ENCODE peak calls at places on chromosome 5, in four cellular contexts. One of them, this sample, is unnamed. For H3K9me3 and H3K4me1, the result is how much of the 10 kb centered on the place peaks cover.

GRCh38 chr5:52774005-52774410 is 13.7 kb upstream of the ITGA1 start:
- DNase-seq in fibroblast of lung: no peak
- DNase-seq in heart right ventricle: peak
- DNase-seq in HCT116: no peak
- DNase-seq in this sample: no peak

GRCh38 chr5:132655821-132656773 is 1.9 kb upstream of the IL13 start:
- DNase-seq in fibroblast of lung: peak
- DNase-seq in heart right ventricle: no peak
- DNase-seq in HCT116: no peak
- DNase-seq in this sample: no peak

GRCh38 chr5:177378884-177379883 is 5.0 kb upstream of the SLC34A1 start:
- DNase-seq in fibroblast of lung: peak
- DNase-seq in heart right ventricle: no peak
- DNase-seq in HCT116: no peak
- DNase-seq in this sample: no peak

GRCh38 chr5:167835146-167835545 is 456.3 kb upstream of the WWC1 start:
- DNase-seq in fibroblast of lung: no peak
- DNase-seq in heart right ventricle: no peak
- DNase-seq in HCT116: no peak
- DNase-seq in this sample: no peak

GRCh38 chr5:3780907-3781306 is 185.3 kb downstream of the IRX1 start:
- DNase-seq in fibroblast of lung: no peak
- DNase-seq in heart right ventricle: no peak
- DNase-seq in HCT116: no peak
- DNase-seq in this sample: no peak

GRCh38 chr5:37787742-37788141 is 52.1 kb downstream of the GDNF start:
- DNase-seq in fibroblast of lung: no peak
- DNase-seq in heart right ventricle: no peak
- DNase-seq in HCT116: no peak
- DNase-seq in this sample: no peak

GRCh38 chr5:72337159-72337558 is 17.0 kb downstream of the PTCD2 start:
- DNase-seq in fibroblast of lung: no peak
- DNase-seq in heart right ventricle: peak
- DNase-seq in HCT116: no peak
- DNase-seq in this sample: no peak

GRCh38 chr5:122896598-122897282 is 51.3 kb downstream of the SNX24 start:
- DNase-seq in fibroblast of lung: peak
- DNase-seq in heart right ventricle: no peak
- DNase-seq in HCT116: peak
- DNase-seq in this sample: no peak

GRCh38 chr5:14145356-14146334 is 2.5 kb downstream of the TRIO start:
- DNase-seq in fibroblast of lung: no peak
- DNase-seq in heart right ventricle: no peak
- DNase-seq in HCT116: no peak
- DNase-seq in this sample: no peak

GRCh38 chr5:107474724-107475489 is 195.8 kb downstream of the EFNA5 start:
- DNase-seq in fibroblast of lung: no peak
- DNase-seq in heart right ventricle: no peak
- DNase-seq in HCT116: no peak
- DNase-seq in this sample: no peak

GRCh38 chr5:2998106-2998505 is 246.6 kb upstream of the IRX2 start:
- DNase-seq in fibroblast of lung: no peak
- DNase-seq in heart right ventricle: no peak
- DNase-seq in HCT116: no peak
- DNase-seq in this sample: no peak

GRCh38 chr5:23446436-23446835 is 61.0 kb upstream of the PRDM9 start:
- DNase-seq in fibroblast of lung: peak
- DNase-seq in heart right ventricle: peak
- DNase-seq in HCT116: no peak
- DNase-seq in this sample: no peak

GRCh38 chr5:137146402-137146889 is 352.7 kb downstream of the SPOCK1 start:
- DNase-seq in fibroblast of lung: peak
- DNase-seq in heart right ventricle: no peak
- DNase-seq in HCT116: peak
- DNase-seq in this sample: no peak

GRCh38 chr5:103621548-103621930 is 59.0 kb upstream of the NUDT12 start:
- DNase-seq in fibroblast of lung: no peak
- DNase-seq in heart right ventricle: no peak
- DNase-seq in HCT116: no peak
- DNase-seq in this sample: no peak

GRCh38 chr5:662751-663435 is 30.3 kb downstream of the TPPP start:
- DNase-seq in fibroblast of lung: no peak
- DNase-seq in heart right ventricle: no peak
- DNase-seq in HCT116: no peak
- DNase-seq in this sample: no peak

GRCh38 chr5:105806601-105807000 is 1864.1 kb downstream of the EFNA5 start:
- DNase-seq in fibroblast of lung: no peak
- DNase-seq in heart right ventricle: no peak
- DNase-seq in HCT116: no peak
- DNase-seq in this sample: no peak

GRCh38 chr5:62307364-62307689 is 1.3 kb downstream of the KIF2A start:
- DNase-seq in fibroblast of lung: peak
- DNase-seq in heart right ventricle: no peak
- DNase-seq in HCT116: no peak
- DNase-seq in this sample: no peak

GRCh38 chr5:144436007-144436406 is 265.3 kb downstream of the KCTD16 start:
- DNase-seq in fibroblast of lung: no peak
- DNase-seq in heart right ventricle: no peak
- DNase-seq in HCT116: no peak
- DNase-seq in this sample: no peak

GRCh38 chr5:139670369-139671095 is 22.4 kb downstream of the CXXC5 start:
- DNase-seq in fibroblast of lung: no peak
- DNase-seq in heart right ventricle: no peak
- DNase-seq in HCT116: no peak
- DNase-seq in this sample: no peak

GRCh38 chr5:38535281-38535750 is 21.1 kb downstream of the LIFR start:
- DNase-seq in fibroblast of lung: peak
- DNase-seq in heart right ventricle: no peak
- DNase-seq in HCT116: no peak
- DNase-seq in this sample: no peak

GRCh38 chr5:7904170-7904569 is 35.2 kb downstream of the MTRR start:
- DNase-seq in fibroblast of lung: peak
- DNase-seq in heart right ventricle: no peak
- DNase-seq in HCT116: no peak
- DNase-seq in this sample: no peak

GRCh38 chr5:95600557-95600956 is 19.3 kb upstream of the GPR150 start:
- DNase-seq in fibroblast of lung: peak
- DNase-seq in heart right ventricle: no peak
- DNase-seq in HCT116: no peak
- DNase-seq in this sample: no peak

GRCh38 chr5:73796164-73797141 is 170.5 kb downstream of the ARHGEF28 start:
- DNase-seq in fibroblast of lung: peak
- DNase-seq in heart right ventricle: peak
- DNase-seq in HCT116: no peak
- DNase-seq in this sample: no peak

GRCh38 chr5:43236633-43237355 is 44.8 kb downstream of the NIM1K start:
- DNase-seq in fibroblast of lung: no peak
- DNase-seq in heart right ventricle: no peak
- DNase-seq in HCT116: no peak
- DNase-seq in this sample: no peak

GRCh38 chr5:174581483-174581882 is 142.9 kb upstream of the MSX2 start:
- DNase-seq in fibroblast of lung: peak
- DNase-seq in heart right ventricle: no peak
- DNase-seq in HCT116: no peak
- DNase-seq in this sample: peak

GRCh38 chr5:28430565-28431178 is 1392.3 kb upstream of the CDH9 start:
- DNase-seq in fibroblast of lung: no peak
- DNase-seq in heart right ventricle: no peak
- DNase-seq in HCT116: no peak
- DNase-seq in this sample: no peak

GRCh38 chr5:179054036-179054785 is 6.0 kb upstream of the ZNF354C start:
- DNase-seq in fibroblast of lung: no peak
- DNase-seq in heart right ventricle: no peak
- DNase-seq in HCT116: no peak
- DNase-seq in this sample: no peak
- H3K9me3 ChIP-seq in fibroblast of lung: under half
- H3K9me3 ChIP-seq in heart right ventricle: under half
- H3K9me3 ChIP-seq in HCT116: under half
- H3K9me3 ChIP-seq in this sample: under half

GRCh38 chr5:154479160-154479943 is 1.3 kb upstream of the HAND1 start:
- DNase-seq in fibroblast of lung: no peak
- DNase-seq in heart right ventricle: no peak
- DNase-seq in HCT116: no peak
- DNase-seq in this sample: no peak
- H3K4me1 ChIP-seq in fibroblast of lung: under half
- H3K4me1 ChIP-seq in heart right ventricle: under half
- H3K4me1 ChIP-seq in HCT116: under half
- H3K4me1 ChIP-seq in this sample: under half

GRCh38 chr5:9042241-9042640 is 503.6 kb downstream of the SEMA5A start:
- DNase-seq in fibroblast of lung: no peak
- DNase-seq in heart right ventricle: no peak
- DNase-seq in HCT116: no peak
- DNase-seq in this sample: no peak

GRCh38 chr5:9051779-9052178 is 494.1 kb downstream of the SEMA5A start:
- DNase-seq in fibroblast of lung: no peak
- DNase-seq in heart right ventricle: no peak
- DNase-seq in HCT116: no peak
- DNase-seq in this sample: no peak

GRCh38 chr5:9045946-9046345 is 499.9 kb downstream of the SEMA5A start:
- DNase-seq in fibroblast of lung: no peak
- DNase-seq in heart right ventricle: no peak
- DNase-seq in HCT116: no peak
- DNase-seq in this sample: no peak

GRCh38 chr5:9047932-9048331 is 497.9 kb downstream of the SEMA5A start:
- DNase-seq in fibroblast of lung: no peak
- DNase-seq in heart right ventricle: no peak
- DNase-seq in HCT116: no peak
- DNase-seq in this sample: no peak

GRCh38 chr5:9046756-9047481 is 499.0 kb downstream of the SEMA5A start:
- DNase-seq in fibroblast of lung: peak
- DNase-seq in heart right ventricle: peak
- DNase-seq in HCT116: no peak
- DNase-seq in this sample: no peak
- H3K9me3 ChIP-seq in fibroblast of lung: under half
- H3K9me3 ChIP-seq in heart right ventricle: under half
- H3K9me3 ChIP-seq in HCT116: under half
- H3K9me3 ChIP-seq in this sample: under half

GRCh38 chr5:12419075-12419474 is 514.8 kb upstream of the CTNND2 start:
- DNase-seq in fibroblast of lung: no peak
- DNase-seq in heart right ventricle: no peak
- DNase-seq in HCT116: no peak
- DNase-seq in this sample: no peak
- H3K4me1 ChIP-seq in fibroblast of lung: under half
- H3K4me1 ChIP-seq in heart right ventricle: under half
- H3K4me1 ChIP-seq in HCT116: under half
- H3K4me1 ChIP-seq in this sample: under half

GRCh38 chr5:128097224-128097623 is 13.7 kb downstream of the SLC12A2 start:
- DNase-seq in fibroblast of lung: no peak
- DNase-seq in heart right ventricle: no peak
- DNase-seq in HCT116: no peak
- DNase-seq in this sample: no peak
- H3K9me3 ChIP-seq in fibroblast of lung: under half
- H3K9me3 ChIP-seq in heart right ventricle: under half
- H3K9me3 ChIP-seq in HCT116: under half
- H3K9me3 ChIP-seq in this sample: under half

This sample was measured in iPS DF 6.9.